ENCODE peak calls at places on chromosomes 1 and 21, in five cellular contexts. M, T, B, A and G are unnamed samples. For H3K27me3, the result is how much of the 10 kb centered on the place peaks cover.

GRCh38 chr1:52707927-52708655 is 9.9 kb upstream of the COA7 start:
- DNase-seq in M (no peak), T (no peak), B (no peak), A (no peak), G (no peak)

GRCh38 chr1:27350673-27351540 is 9.1 kb downstream of the SYTL1 start:
- DNase-seq in M (peak), T (no peak), B (no peak), A (no peak), G (no peak)

GRCh38 chr1:31415658-31416057 is 2.6 kb downstream of the SERINC2 start:
- DNase-seq in M (no peak), T (no peak), B (no peak), A (no peak), G (peak)

GRCh38 chr1:24112381-24113169 is 640 bp upstream of the MYOM3 start:
- DNase-seq in M (peak), T (peak), B (no peak), A (peak), G (peak)

GRCh38 chr1:56098956-56099355 is 480.4 kb downstream of the PLPP3 start:
- DNase-seq in M (no peak), T (no peak), B (no peak), A (no peak), G (no peak)

GRCh38 chr1:184974086-184974836 is at the start of gene NIBAN1:
- DNase-seq in M (peak), T (peak), B (no peak), A (peak), G (peak)

GRCh38 chr21:43775795-43776430 is at the start of gene CSTB:
- DNase-seq in M (peak), T (peak), B (peak), A (peak), G (no peak)

GRCh38 chr1:150765229-150765976 is at the start of gene CTSS:
- DNase-seq in M (no peak), T (no peak), B (no peak), A (no peak), G (peak)

GRCh38 chr1:162973381-162973795 is 95.8 kb upstream of the RGS4 start:
- DNase-seq in M (no peak), T (no peak), B (no peak), A (no peak), G (peak)

GRCh38 chr1:42035205-42035829 is 116.6 kb upstream of the HIVEP3 start:
- DNase-seq in M (peak), T (no peak), B (peak), A (peak), G (no peak)

GRCh38 chr1:112358798-112359408 is 37.1 kb upstream of the CTTNBP2NL start:
- DNase-seq in M (peak), T (peak), B (peak), A (peak), G (peak)

GRCh38 chr1:33181906-33182305 is at the start of gene TRIM62:
- DNase-seq in M (peak), T (peak), B (peak), A (peak), G (peak)

GRCh38 chr1:177122869-177123268 is 41.6 kb downstream of the ASTN1 start:
- DNase-seq in M (no peak), T (no peak), B (no peak), A (no peak), G (no peak)

GRCh38 chr1:220093361-220094015 is 444 bp upstream of the IARS2 start:
- DNase-seq in M (no peak), T (no peak), B (no peak), A (no peak), G (peak)

GRCh38 chr1:245153081-245153644 is 1.6 kb upstream of the KIF26B start:
- DNase-seq in M (peak), T (peak), B (no peak), A (peak), G (peak)

GRCh38 chr1:170048515-170048914 is 26.0 kb downstream of the KIFAP3 start:
- DNase-seq in M (no peak), T (no peak), B (no peak), A (no peak), G (no peak)

DNA sequence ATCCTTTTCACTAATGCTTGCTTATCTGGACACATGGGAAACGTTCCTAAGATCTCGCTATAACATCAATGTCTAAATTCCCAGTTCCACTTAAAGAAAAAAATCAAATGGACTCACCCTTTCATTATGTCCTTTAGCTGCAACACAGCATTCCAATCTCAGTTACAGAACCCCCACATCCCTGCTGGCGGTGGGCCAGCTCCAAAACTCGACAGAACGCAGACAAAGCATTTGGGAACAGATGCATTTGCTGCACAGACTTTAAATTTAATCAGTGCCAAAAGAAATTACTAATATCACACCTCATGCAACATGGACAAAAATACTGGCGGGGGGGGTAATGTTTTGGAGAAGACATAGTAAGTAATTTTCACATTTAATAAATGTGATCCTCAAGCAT is 79.8 kb downstream of the TGFBR3 start:
- DNase-seq in M (no peak), T (peak), B (no peak), A (no peak), G (no peak)
- H3K27ac ChIP-seq in M (no peak), T (peak), B (no peak), A (peak), G (no peak)

DNA sequence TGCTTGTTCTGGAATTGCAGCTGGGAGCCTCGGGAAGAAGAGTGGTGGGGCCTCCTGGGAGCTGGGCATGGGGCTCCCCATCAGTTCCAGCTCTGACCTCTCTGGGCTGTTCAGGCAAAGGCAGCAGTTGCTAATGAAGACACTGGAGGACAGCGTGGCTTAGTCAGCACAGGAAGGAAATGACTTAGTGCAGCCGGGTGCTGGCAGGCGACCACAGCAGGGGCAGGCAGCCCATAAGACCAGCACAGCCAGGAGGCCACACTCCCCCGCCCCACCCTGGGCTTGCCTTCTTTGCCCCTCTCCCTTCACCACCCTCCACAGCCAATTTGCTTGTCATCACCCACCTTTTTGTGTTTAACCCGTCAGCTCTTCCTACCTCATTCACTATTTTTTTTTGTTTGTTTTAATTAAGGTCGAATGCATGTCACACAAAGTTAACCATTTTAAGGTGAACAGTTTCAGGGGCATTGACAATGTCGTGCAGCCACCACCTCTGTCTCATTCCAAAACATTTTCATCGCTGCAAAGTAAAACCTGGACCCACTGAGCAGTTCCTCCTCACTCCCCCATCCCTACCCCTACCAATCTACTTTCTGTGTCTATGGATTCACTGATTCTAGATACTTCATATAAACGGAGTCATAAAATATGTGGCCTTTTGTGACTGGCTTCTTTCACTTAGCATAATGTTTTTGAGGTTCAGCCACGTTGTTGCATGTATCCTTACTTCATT is 10.9 kb downstream of the OLIG2 start:
- DNase-seq in M (no peak), T (no peak), B (no peak), A (no peak), G (no peak)
- H3K27me3 ChIP-seq in M (under half), T (under half), B (under half), A (under half), G (half or more)

GRCh38 chr1:205517288-205517687 is 12.8 kb downstream of the CDK18 start:
- DNase-seq in M (no peak), T (no peak), B (no peak), A (no peak), G (no peak)

GRCh38 chr1:205517763-205518162 is 13.3 kb downstream of the CDK18 start:
- DNase-seq in M (no peak), T (no peak), B (no peak), A (no peak), G (no peak)

GRCh38 chr1:205520709-205521108 is 16.2 kb downstream of the CDK18 start:
- DNase-seq in M (no peak), T (no peak), B (no peak), A (no peak), G (no peak)

GRCh38 chr1:205519541-205520131 is 15.2 kb downstream of the CDK18 start:
- DNase-seq in M (peak), T (peak), B (no peak), A (no peak), G (no peak)

GRCh38 chr1:205518616-205519540 is 14.4 kb downstream of the CDK18 start:
- DNase-seq in M (no peak), T (no peak), B (no peak), A (no peak), G (no peak)
- TF ChIP-seq CTCF in M (no peak), T (no peak), B (no peak), A (no peak), G (no peak)

GRCh38 chr1:154550070-154550469 is 8.4 kb downstream of the UBE2Q1 start:
- DNase-seq in M (no peak), T (no peak), B (no peak), A (no peak), G (no peak)

GRCh38 chr1:154551474-154551873 is 7.0 kb downstream of the UBE2Q1 start:
- DNase-seq in M (no peak), T (no peak), B (no peak), A (no peak), G (no peak)

GRCh38 chr1:154553056-154553822 is 5.2 kb downstream of the UBE2Q1 start:
- DNase-seq in M (no peak), T (no peak), B (no peak), A (no peak), G (no peak)

GRCh38 chr1:154550657-154551056 is 7.8 kb downstream of the UBE2Q1 start:
- DNase-seq in M (no peak), T (no peak), B (no peak), A (no peak), G (no peak)

GRCh38 chr1:154552036-154552435 is 6.4 kb downstream of the UBE2Q1 start:
- DNase-seq in M (no peak), T (no peak), B (no peak), A (no peak), G (no peak)
- H3K27ac ChIP-seq in M (no peak), T (no peak), B (no peak), A (no peak), G (no peak)

DNA sequence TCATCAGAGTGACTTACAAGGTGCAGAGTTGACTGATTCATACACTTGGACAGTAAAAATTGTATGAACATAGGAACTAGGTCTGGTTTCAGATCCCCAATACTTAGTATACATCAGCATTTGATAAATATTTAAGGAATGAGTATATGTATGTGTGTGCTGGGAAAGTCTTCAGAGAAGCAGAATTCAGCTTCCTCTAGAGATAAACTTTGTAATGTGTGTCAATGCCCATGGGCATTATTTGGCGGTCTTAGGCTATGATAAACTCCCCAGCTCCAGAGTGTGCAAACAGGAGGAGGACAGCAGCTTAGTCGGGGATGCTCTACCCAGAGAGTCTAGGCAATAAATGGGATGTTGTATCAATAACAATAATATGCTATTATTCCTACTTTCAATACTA is 2.9 kb upstream of the CAMK1G start:
- DNase-seq in M (no peak), T (no peak), B (no peak), A (no peak), G (no peak)
- H3K27me3 ChIP-seq in M (under half), T (under half), B (under half), A (under half), G (under half)

GRCh38 chr1:229781453-229781852 is 155.4 kb downstream of the URB2 start:
- DNase-seq in M (peak), T (no peak), B (no peak), A (peak), G (no peak)
- TF ChIP-seq CTCF in M (peak), T (no peak), B (no peak), A (peak), G (peak)

DNA sequence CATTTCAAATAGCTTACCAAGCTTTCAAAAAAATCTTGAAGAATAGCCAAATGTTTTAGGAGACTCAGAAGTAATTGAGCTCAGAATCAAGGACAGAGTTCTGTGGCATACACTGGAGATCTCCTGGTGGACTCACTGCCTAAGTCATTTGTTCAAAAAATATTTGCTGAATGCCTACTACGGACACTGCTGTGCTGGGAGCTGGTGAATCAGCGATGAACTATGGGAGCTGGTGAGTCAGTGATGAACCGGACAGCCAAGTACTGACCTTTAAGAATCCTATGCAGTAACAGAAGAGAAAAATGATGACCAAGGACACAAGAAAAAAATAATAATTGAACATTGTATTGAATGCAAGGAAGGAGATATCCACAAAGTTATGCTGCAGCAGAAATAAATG is 717.9 kb upstream of the CXADR start:
- DNase-seq in M (no peak), T (peak), B (no peak), A (no peak), G (no peak)
- H3K27ac ChIP-seq in M (no peak), T (no peak), B (no peak), A (no peak), G (no peak)

GRCh38 chr1:4140821-4141220 is 240.7 kb upstream of the C1orf174 start:
- DNase-seq in M (no peak), T (no peak), B (no peak), A (no peak), G (no peak)

GRCh38 chr1:4140241-4140640 is 240.2 kb upstream of the C1orf174 start:
- DNase-seq in M (no peak), T (no peak), B (no peak), A (no peak), G (no peak)

GRCh38 chr1:4139646-4140045 is 239.6 kb upstream of the C1orf174 start:
- DNase-seq in M (no peak), T (no peak), B (no peak), A (no peak), G (no peak)

GRCh38 chr1:4133541-4133940 is 233.5 kb upstream of the C1orf174 start:
- DNase-seq in M (no peak), T (no peak), B (no peak), A (no peak), G (no peak)

GRCh38 chr1:4137621-4138390 is 237.7 kb upstream of the C1orf174 start:
- DNase-seq in M (no peak), T (no peak), B (no peak), A (no peak), G (no peak)
- H3K27me3 ChIP-seq in M (under half), T (under half), B (under half), A (under half), G (under half)